ENCODE peak calls at places on chromosomes 7 and 10, in six cellular contexts. O is IMR-90, W is mesenchymal stem cell, S is neuronal stem cell, M is mesendoderm, N is H1. L is an unnamed sample. For H3K4me1, the result is how much of the 10 kb centered on the place peaks cover.

GRCh38 chr10:15083674-15084501 is 4.7 kb downstream of the ACBD7 start:
- DNase-seq in O (no peak), W (no peak), S (no peak), M (no peak), N (no peak), L (no peak)

GRCh38 chr10:47094126-47094525 is 182.9 kb downstream of the PTPN20 start:
- DNase-seq in O (no peak), W (no peak), S (no peak), M (no peak), N (no peak), L (no peak)

GRCh38 chr10:117135026-117135372 is 3.1 kb downstream of the VAX1 start:
- DNase-seq in O (no peak), W (no peak), S (no peak), M (peak), N (no peak), L (no peak)

GRCh38 chr7:129958643-129959479 is 6.1 kb upstream of the UBE2H start:
- DNase-seq in O (peak), W (peak), S (no peak), M (peak), N (no peak), L (no peak)

GRCh38 chr10:96613565-96613964 is 26.8 kb upstream of the TM9SF3 start:
- DNase-seq in O (peak), W (no peak), S (no peak), M (no peak), N (no peak), L (no peak)

GRCh38 chr10:29648114-29648982 is 13.6 kb upstream of the SVIL start:
- DNase-seq in O (peak), W (peak), S (no peak), M (no peak), N (no peak), L (no peak)

GRCh38 chr10:84632866-84633265 is 304.5 kb downstream of the CCSER2 start:
- DNase-seq in O (no peak), W (no peak), S (no peak), M (peak), N (peak), L (no peak)

GRCh38 chr10:70672165-70672992 is at the start of gene ADAMTS14:
- DNase-seq in O (no peak), W (peak), S (peak), M (peak), N (peak), L (peak)

GRCh38 chr10:79404231-79404609 is 41.2 kb downstream of the ZCCHC24 start:
- DNase-seq in O (peak), W (peak), S (no peak), M (peak), N (no peak), L (no peak)

GRCh38 chr7:11176922-11177445 is 203.3 kb downstream of the PHF14 start:
- DNase-seq in O (no peak), W (no peak), S (no peak), M (no peak), N (no peak), L (no peak)

GRCh38 chr7:11177793-11178192 is 204.1 kb downstream of the PHF14 start:
- DNase-seq in O (peak), W (no peak), S (no peak), M (no peak), N (no peak), L (no peak)

GRCh38 chr7:11185179-11185578 is 211.5 kb downstream of the PHF14 start:
- DNase-seq in O (peak), W (peak), S (no peak), M (peak), N (peak), L (peak)

GRCh38 chr7:11182736-11183135 is 209.1 kb downstream of the PHF14 start:
- DNase-seq in O (peak), W (peak), S (no peak), M (no peak), N (no peak), L (no peak)

DNA sequence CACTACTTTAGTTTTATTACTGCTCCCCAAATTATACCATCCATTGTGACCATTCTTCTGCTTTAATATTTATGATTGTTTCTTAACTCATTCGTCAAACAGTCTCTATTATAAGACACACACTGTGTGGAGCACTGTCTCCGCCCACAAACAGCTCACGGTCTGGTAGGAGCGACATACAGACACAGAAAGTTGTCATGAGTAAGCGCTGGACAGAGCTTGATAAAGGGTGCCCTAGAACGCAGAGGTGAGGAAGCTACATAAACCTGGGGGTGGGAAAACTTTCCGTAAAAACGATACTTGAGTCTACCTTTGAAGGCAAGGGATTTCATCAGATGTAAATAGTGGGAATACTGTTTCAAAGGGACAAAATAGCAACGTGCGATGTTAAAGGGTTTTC is 207.9 kb downstream of the PHF14 start:
- DNase-seq in O (no peak), W (no peak), S (no peak), M (no peak), N (no peak), L (no peak)
- H2BK120ac ChIP-seq in O (no peak), W (no peak), S (no peak), M (no peak), N (no peak), L (no peak)

GRCh38 chr10:102620138-102620591 is 24.1 kb upstream of the TRIM8 start:
- DNase-seq in O (no peak), W (no peak), S (no peak), M (no peak), N (no peak), L (no peak)
- H3K4me1 ChIP-seq in O (under half), W (under half), S (under half), M (under half), N (under half), L (under half)

GRCh38 chr10:77208857-77209256 is 428.8 kb downstream of the KCNMA1 start:
- DNase-seq in O (no peak), W (no peak), S (no peak), M (no peak), N (no peak), L (no peak)
- H3K18ac ChIP-seq in O (no peak), W (no peak), S (no peak), M (no peak), N (no peak), L (no peak)

GRCh38 chr10:62356447-62356846 is 17.7 kb upstream of the ZNF365 start:
- DNase-seq in O (no peak), W (no peak), S (no peak), M (no peak), N (no peak), L (no peak)
- H2BK120ac ChIP-seq in O (no peak), W (no peak), S (no peak), M (no peak), N (no peak), L (no peak)

GRCh38 chr10:124091646-124092269 is 1.6 kb downstream of the CHST15 start:
- DNase-seq in O (no peak), W (peak), S (peak), M (peak), N (no peak), L (peak)
- H3K4me1 ChIP-seq in O (under half), W (under half), S (under half), M (under half), N (under half), L (under half)

GRCh38 chr10:102432162-102432950 is at the start of gene CUEDC2:
- DNase-seq in O (peak), W (peak), S (peak), M (peak), N (peak), L (peak)
- H3K18ac ChIP-seq in O (peak), W (peak), S (peak), M (peak), N (peak), L (peak)

GRCh38 chr10:23051855-23052309 is 43.5 kb upstream of the MSRB2 start:
- DNase-seq in O (no peak), W (no peak), S (no peak), M (peak), N (no peak), L (no peak)
- H2BK120ac ChIP-seq in O (no peak), W (no peak), S (no peak), M (no peak), N (no peak), L (no peak)

GRCh38 chr10:110845756-110846620 is 25.7 kb upstream of the PDCD4 start:
- DNase-seq in O (no peak), W (no peak), S (no peak), M (no peak), N (no peak), L (no peak)

GRCh38 chr10:110850099-110850498 is 21.6 kb upstream of the PDCD4 start:
- DNase-seq in O (no peak), W (no peak), S (no peak), M (no peak), N (no peak), L (no peak)

GRCh38 chr10:110845372-110845755 is 26.4 kb upstream of the PDCD4 start:
- DNase-seq in O (no peak), W (no peak), S (no peak), M (no peak), N (no peak), L (no peak)

GRCh38 chr10:110847351-110847750 is 24.4 kb upstream of the PDCD4 start:
- DNase-seq in O (no peak), W (no peak), S (no peak), M (no peak), N (no peak), L (no peak)

DNA sequence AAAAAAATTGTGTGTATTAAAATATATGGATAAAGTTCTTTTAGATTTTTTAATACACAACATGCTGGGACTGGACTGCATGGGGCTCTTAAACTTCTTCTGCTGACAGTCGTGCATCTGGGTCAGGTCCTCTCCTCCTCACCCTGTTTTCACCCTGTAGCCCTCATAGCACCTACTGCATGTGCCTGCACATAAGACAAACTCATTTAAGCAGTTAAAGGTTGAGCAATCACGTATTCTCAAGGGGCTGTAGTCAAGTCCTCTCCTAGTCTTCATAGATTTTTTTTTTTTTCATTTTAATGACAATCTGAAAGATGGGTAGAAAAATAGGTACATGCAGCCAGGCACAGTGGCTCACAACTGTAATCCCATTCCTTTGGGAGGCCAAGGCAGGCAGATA is 23.6 kb upstream of the PDCD4 start:
- DNase-seq in O (no peak), W (no peak), S (no peak), M (no peak), N (no peak), L (no peak)
- H3K4me1 ChIP-seq in O (under half), W (under half), S (under half), M (under half), N (under half), L (under half)